ENCODE peak calls at places on chromosomes 11 and 22, in five cellular contexts. W, U, K, D and F are unnamed samples.

GRCh38 chr11:9700105-9700801 is 36.4 kb downstream of the SWAP70 start:
- DNase-seq in K (no peak), U (no peak), D (no peak), W (no peak), F (no peak)

GRCh38 chr22:43237280-43237679 is 50.3 kb upstream of the TTLL12 start:
- DNase-seq in W (no peak), U (no peak), K (no peak), D (no peak), F (no peak)

GRCh38 chr22:22400099-22400498 is 108.4 kb downstream of the ZNF280B start:
- DNase-seq in K (no peak), W (no peak), D (no peak), U (no peak), F (no peak)

GRCh38 chr11:127345819-127346459 is 345.4 kb upstream of the KIRREL3 start:
- DNase-seq in K (peak; percentile 32), D (peak; percentile 1), U (peak; percentile 79), W (peak; percentile 10), F (peak; percentile 17)

GRCh38 chr11:113202431-113202830 is 112.0 kb upstream of the TTC12 start:
- DNase-seq in D (peak; percentile 18), W (no peak), K (no peak), U (peak; percentile 25), F (no peak)

GRCh38 chr11:64298966-64299846 is 952 bp upstream of the CATSPERZ start:
- DNase-seq in W (no peak), K (no peak), D (no peak), U (peak; percentile 68), F (no peak)

GRCh38 chr11:114811971-114812370 is 133.6 kb downstream of the NXPE2 start:
- DNase-seq in K (no peak), U (no peak), W (no peak), D (no peak), F (no peak)

GRCh38 chr11:68551223-68551622 is 90.7 kb downstream of the PPP6R3 start:
- DNase-seq in W (no peak), D (no peak), K (no peak), U (no peak), F (no peak)

GRCh38 chr11:79198898-79199250 is 242.0 kb downstream of the TENM4 start:
- DNase-seq in U (no peak), D (peak; percentile 14), K (no peak), W (peak; percentile 40), F (no peak)